ENCODE peak calls at places on chromosome 21, in four cellular contexts. T is activated CD4-positive, CD25-positive, alpha-beta regulatory T cell treated with anti-CD3 and anti-CD28 coated beads, Interleukin-2, amount 50 U/mL, for 72 hours; Y is Daoy; R is AML-193. O is an unnamed sample.

GRCh38 chr21:45302082-45303061 is 14.7 kb upstream of the POFUT2 start:
- DNase-seq in T (peak), Y (no peak), R (no peak), O (no peak)

GRCh38 chr21:28900481-28900880 is 92.2 kb downstream of the LTN1 start:
- DNase-seq in T (no peak), Y (no peak), R (no peak), O (no peak)

GRCh38 chr21:44444286-44444931 is 10.9 kb upstream of the LRRC3 start:
- DNase-seq in T (no peak), Y (no peak), R (no peak), O (no peak)

GRCh38 chr21:45430521-45431501 is 25.8 kb downstream of the COL18A1 start:
- DNase-seq in T (no peak), Y (no peak), R (no peak), O (no peak)

GRCh38 chr21:43889055-43889454 is 24.0 kb downstream of the AGPAT3 start:
- DNase-seq in T (no peak), Y (no peak), R (no peak), O (no peak)

GRCh38 chr21:46089285-46089684 is 8.6 kb upstream of the COL6A2 start:
- DNase-seq in T (peak), Y (no peak), R (no peak), O (no peak)

GRCh38 chr21:46560568-46561447 is 44.1 kb downstream of the S100B start:
- DNase-seq in T (no peak), Y (no peak), R (no peak), O (no peak)

GRCh38 chr21:36282568-36283230 is 37.3 kb upstream of the MORC3 start:
- DNase-seq in T (no peak), Y (peak), R (no peak), O (no peak)

O was measured in GDM1.